ENCODE peak calls at places on chromosomes 2 and 18, in eight cellular contexts. M is progenitor cell of endocrine pancreas, T is kidney epithelial cell, V is cardiac muscle cell, N is fibroblast of mammary gland, L is mammary epithelial cell, K is breast epithelium, F is GM12878. R is an unnamed sample.

GRCh38 chr2:15985531-15985930 is 45.2 kb downstream of the MYCN start:
- DNase-seq in N (no peak), V (no peak), T (no peak), M (no peak), F (no peak), L (no peak), K (no peak), R (no peak)

GRCh38 chr2:129224022-129224421 is 755.4 kb upstream of the RAB6C start:
- DNase-seq in F (no peak), T (no peak), M (no peak), V (no peak), N (no peak), K (no peak), L (no peak), R (no peak)

GRCh38 chr2:169393068-169393590 is 30.8 kb upstream of the LRP2 start:
- DNase-seq in M (no peak), T (no peak), V (no peak), F (peak; percentile 32), L (peak; percentile 52), N (no peak), K (peak; percentile 23), R (no peak)

GRCh38 chr18:50194623-50195532 is at the start of gene MYO5B:
- DNase-seq in N (no peak), M (peak; percentile 79), L (peak; percentile 89), F (no peak), K (peak; percentile 73), T (no peak), V (peak; percentile 82), R (peak; percentile 77)

GRCh38 chr2:168064011-168064998 is 183.1 kb downstream of the STK39 start:
- DNase-seq in K (no peak), L (peak; percentile 32), V (no peak), F (no peak), M (no peak), N (no peak), T (no peak), R (no peak)

GRCh38 chr18:58669731-58670379 is 1.4 kb upstream of the MALT1 start:
- DNase-seq in T (peak; percentile 61), F (peak; percentile 31), K (no peak), V (no peak), N (peak; percentile 76), L (peak; percentile 90), M (no peak), R (no peak)

GRCh38 chr2:232925769-232926163 is 55.7 kb downstream of the SNORC start:
- DNase-seq in T (no peak), L (no peak), M (no peak), F (no peak), V (peak; percentile 27), N (no peak), K (no peak), R (peak; percentile 28)

GRCh38 chr2:164739966-164740365 is 101.7 kb downstream of the COBLL1 start:
- DNase-seq in V (no peak), M (no peak), T (no peak), K (no peak), N (peak; percentile 65), F (no peak), L (peak; percentile 82), R (no peak)

GRCh38 chr2:160110674-160111239 is 48.3 kb upstream of the PLA2R1 start:
- DNase-seq in N (no peak), K (no peak), F (no peak), M (no peak), T (no peak), L (no peak), V (no peak), R (no peak)

GRCh38 chr2:27887830-27888229 is 2.4 kb downstream of the RBKS start:
- DNase-seq in M (no peak), V (no peak), F (no peak), L (no peak), T (no peak), N (no peak), K (no peak), R (no peak)

GRCh38 chr2:70569559-70569958 is 15.9 kb upstream of the TGFA start:
- DNase-seq in N (no peak), T (no peak), V (no peak), K (no peak), F (no peak), M (no peak), L (peak; percentile 76), R (no peak)

GRCh38 chr2:46333912-46334311 is 36.7 kb downstream of the EPAS1 start:
- DNase-seq in M (no peak), F (no peak), N (peak; percentile 55), L (no peak), V (no peak), T (no peak), K (no peak), R (no peak)

GRCh38 chr2:169916623-169917022 is 89.4 kb downstream of the UBR3 start:
- DNase-seq in F (no peak), M (no peak), T (no peak), L (no peak), K (no peak), N (no peak), V (no peak), R (no peak)

GRCh38 chr2:78992451-78992806 is 33.1 kb upstream of the REG3G start:
- DNase-seq in F (no peak), V (peak; percentile 69), M (peak; percentile 17), K (no peak), L (no peak), T (no peak), N (peak; percentile 2), R (peak; percentile 53)

GRCh38 chr2:40123746-40124145 is 328.1 kb downstream of the SLC8A1 start:
- DNase-seq in V (no peak), L (no peak), N (no peak), F (no peak), K (no peak), T (no peak), M (no peak), R (no peak)

GRCh38 chr18:79574938-79575525 is 104.6 kb upstream of the CTDP1 start:
- DNase-seq in K (no peak), N (no peak), V (no peak), T (no peak), F (no peak), M (no peak), L (no peak), R (no peak)

GRCh38 chr2:219001100-219001576 is 7.9 kb upstream of the CRYBA2 start:
- DNase-seq in T (no peak), N (no peak), F (no peak), L (no peak), K (no peak), M (no peak), V (no peak), R (no peak)

DNA sequence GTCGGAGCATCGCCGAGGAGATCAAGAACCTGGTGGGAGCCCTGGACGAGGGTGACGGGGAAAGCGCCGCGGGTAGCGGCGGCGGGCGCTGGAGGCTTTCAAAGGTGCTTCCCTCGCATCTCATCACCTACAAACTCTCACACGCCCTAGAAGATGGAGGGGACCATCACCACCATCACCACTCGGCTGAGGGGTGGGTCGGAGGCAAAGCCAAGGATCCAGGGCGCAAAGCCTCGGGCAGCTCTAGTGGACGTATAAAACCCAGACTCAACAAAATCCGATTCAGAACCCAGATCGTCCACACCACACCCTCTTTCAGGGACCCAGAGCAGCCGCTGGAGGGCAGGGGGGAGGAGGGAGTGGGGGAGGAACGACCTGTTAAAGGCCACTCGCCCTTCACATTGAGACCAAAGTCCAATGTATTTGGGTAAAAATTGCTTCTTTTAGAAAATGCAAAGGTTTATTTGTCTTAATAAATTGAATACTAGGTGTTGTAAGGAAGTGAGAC is 1.5 kb downstream of the SOWAHC start:
- DNase-seq in V (no peak), L (peak; percentile 34), K (no peak), M (no peak), F (no peak), T (no peak), N (no peak), R (peak; percentile 26)
- TF ChIP-seq CTCF in V (peak; percentile 15), L (no peak), K (no peak), M (no peak), F (no peak), T (peak; percentile 29), N (no peak), R (no peak)

GRCh38 chr18:36769172-36769571 is 59.6 kb downstream of the TPGS2 start:
- DNase-seq in T (no peak), N (peak; percentile 77), K (no peak), M (no peak), L (no peak), V (no peak), F (no peak), R (no peak)
- TF ChIP-seq CTCF in T (no peak), N (no peak), K (no peak), M (no peak), L (no peak), V (no peak), F (no peak), R (no peak)

GRCh38 chr2:94869131-94869530 is 2.1 kb upstream of the TEKT4 start:
- DNase-seq in F (no peak), V (no peak), M (no peak), L (no peak), K (no peak), N (no peak), T (no peak), R (no peak)

GRCh38 chr2:94872088-94872618 is 923 bp downstream of the TEKT4 start:
- DNase-seq in K (no peak), V (no peak), N (no peak), T (no peak), L (no peak), F (no peak), M (no peak), R (no peak)

GRCh38 chr2:94871226-94872087 is at the start of gene TEKT4:
- DNase-seq in N (no peak), M (no peak), V (peak; percentile 2), T (peak; percentile 21), F (no peak), K (no peak), L (no peak), R (peak; percentile 72)

GRCh38 chr2:94869552-94870391 is 1.5 kb upstream of the TEKT4 start:
- DNase-seq in K (no peak), L (no peak), M (no peak), N (no peak), T (no peak), V (no peak), F (no peak), R (no peak)

DNA sequence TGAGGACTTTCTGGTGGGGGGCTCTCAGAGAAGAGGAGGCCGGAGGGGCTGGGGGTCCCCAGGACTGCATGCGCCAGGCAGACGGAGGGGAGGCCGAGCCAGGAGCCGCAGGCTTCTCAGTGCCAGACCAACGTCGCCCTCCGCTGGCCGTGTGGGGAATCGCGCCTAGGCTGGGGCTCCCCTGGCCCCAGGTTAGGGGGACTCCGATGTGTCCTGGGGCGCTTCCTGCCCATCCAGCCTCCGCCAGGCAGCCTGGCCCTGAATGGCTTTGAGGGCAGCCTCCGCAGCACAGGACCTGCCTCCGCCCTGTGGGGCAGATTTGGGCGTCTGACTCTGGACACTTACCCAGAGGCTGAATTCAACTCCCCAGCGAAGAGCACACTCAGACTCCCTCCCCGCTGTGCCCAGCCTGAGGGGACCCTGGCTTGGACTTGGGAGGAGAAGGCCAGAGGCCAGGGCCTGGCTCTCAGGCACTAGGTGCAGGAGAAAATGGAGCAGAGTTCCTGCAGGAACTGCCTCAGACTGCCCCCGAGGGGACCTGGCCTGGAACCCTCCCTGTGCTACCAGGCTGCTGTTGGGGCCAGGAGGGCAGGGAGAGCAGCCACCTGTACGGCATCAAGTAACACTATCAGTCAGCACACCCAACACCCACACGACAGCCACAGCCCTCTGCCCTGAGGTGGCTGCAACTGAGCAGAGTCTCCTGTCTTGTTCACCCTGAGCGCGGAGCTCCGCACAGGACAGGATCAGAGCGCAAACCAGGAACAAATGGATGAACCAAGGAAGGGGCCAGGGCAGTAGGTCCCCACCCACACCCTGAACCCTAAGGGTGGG is 621 bp upstream of the TEKT4 start:
- DNase-seq in M (no peak), N (no peak), F (no peak), L (no peak), V (no peak), T (no peak), K (no peak), R (peak; percentile 65)
- TF ChIP-seq CTCF in M (peak; percentile 53), N (peak; percentile 33), F (peak; percentile 56), L (peak; percentile 71), V (peak; percentile 38), T (peak; percentile 72), K (no peak), R (peak; percentile 44)

GRCh38 chr18:59821983-59822382 is 77.8 kb upstream of the PMAIP1 start:
- DNase-seq in T (no peak), M (no peak), N (peak; percentile 79), V (no peak), L (no peak), K (no peak), F (no peak), R (no peak)
- TF ChIP-seq CTCF in T (no peak), M (no peak), N (no peak), V (no peak), L (no peak), K (no peak), F (no peak), R (no peak)

R was measured in nephron progenitor cell.